ENCODE peak calls at places on chromosomes 3 and 15, in eight cellular contexts. S is iPS-NIHi11, A is MV-4-11, Q is tibial artery, M is SK-MEL-5, B is C1 segment of cervical spinal cord, E is midbrain, C is activated gamma-delta T cell treated with Interleukin-2 at 50 U/mL for 16 hours. Y is an unnamed sample.

GRCh38 chr3:140629351-140630137 is 48.3 kb upstream of the TRIM42 start:
- DNase-seq in C (no peak), Q (no peak), B (no peak), S (no peak), M (peak), A (no peak), E (no peak), Y (no peak)

GRCh38 chr15:48928877-48929538 is 34.7 kb downstream of the SHC4 start:
- DNase-seq in E (no peak), M (no peak), Q (no peak), A (peak), C (no peak), S (no peak), B (no peak), Y (no peak)

GRCh38 chr15:90716976-90717821 is at the start of gene BLM:
- DNase-seq in A (peak), E (peak), C (peak), B (peak), M (peak), Q (peak), S (peak), Y (peak)

GRCh38 chr3:120678331-120678845 is 3.7 kb downstream of the HGD start:
- DNase-seq in A (peak), B (no peak), Q (peak), C (no peak), S (peak), M (peak), E (peak), Y (peak)

GRCh38 chr3:183699238-183699947 is 1.8 kb downstream of the YEATS2 start:
- DNase-seq in M (no peak), E (no peak), S (no peak), B (no peak), A (peak), C (no peak), Q (no peak), Y (peak)

GRCh38 chr15:22917556-22917955 is 62.6 kb downstream of the CYFIP1 start:
- DNase-seq in C (no peak), A (no peak), B (no peak), M (no peak), S (no peak), E (no peak), Q (no peak), Y (no peak)

GRCh38 chr15:60006808-60007346 is 2.8 kb downstream of the FOXB1 start:
- DNase-seq in M (no peak), Q (no peak), A (no peak), S (no peak), C (no peak), B (no peak), E (no peak), Y (peak)

GRCh38 chr3:123605789-123606234 is 21.0 kb upstream of the HACD2 start:
- DNase-seq in Q (no peak), E (no peak), S (peak), B (no peak), C (no peak), A (no peak), M (peak), Y (peak)

GRCh38 chr15:78763111-78763795 is 48.0 kb downstream of the ADAMTS7 start:
- DNase-seq in A (no peak), E (no peak), S (no peak), M (no peak), B (no peak), Q (no peak), C (no peak), Y (peak)

GRCh38 chr3:66593978-66594377 is 93.2 kb upstream of the LRIG1 start:
- DNase-seq in C (no peak), B (no peak), E (no peak), Q (no peak), S (no peak), M (no peak), A (no peak), Y (no peak)

GRCh38 chr15:53193149-53193548 is 403.0 kb upstream of the ONECUT1 start:
- DNase-seq in Q (no peak), M (peak), B (no peak), C (no peak), S (peak), A (peak), E (no peak), Y (no peak)

GRCh38 chr3:122942937-122943827 is 84.4 kb downstream of the SEMA5B start:
- DNase-seq in S (peak), A (peak), E (peak), C (peak), Q (peak), B (no peak), M (peak), Y (peak)

GRCh38 chr3:118772036-118773030 is 262.3 kb downstream of the IGSF11 start:
- DNase-seq in M (no peak), B (no peak), C (no peak), E (no peak), Q (no peak), A (peak), S (peak), Y (no peak)

GRCh38 chr3:125622381-125622788 is 27.1 kb upstream of the OSBPL11 start:
- DNase-seq in E (peak), M (no peak), Q (peak), A (no peak), B (no peak), C (no peak), S (no peak), Y (no peak)

GRCh38 chr3:42690766-42691680 is 5.7 kb downstream of the KLHL40 start:
- DNase-seq in C (no peak), B (no peak), A (no peak), E (peak), M (no peak), S (no peak), Q (peak), Y (no peak)

GRCh38 chr15:85443593-85444328 is 63.4 kb downstream of the AKAP13 start:
- DNase-seq in A (peak), M (peak), B (no peak), Q (no peak), C (no peak), S (peak), E (no peak), Y (peak)

GRCh38 chr3:13843351-13843750 is 36.5 kb downstream of the WNT7A start:
- DNase-seq in C (no peak), Q (no peak), E (no peak), A (no peak), S (no peak), M (no peak), B (no peak), Y (no peak)

GRCh38 chr3:172294238-172294806 is 153.9 kb downstream of the GHSR start:
- DNase-seq in C (no peak), S (no peak), A (peak), Q (no peak), E (no peak), B (no peak), M (no peak), Y (no peak)

GRCh38 chr3:5197470-5198312 is 10.2 kb downstream of the EDEM1 start:
- DNase-seq in S (no peak), Q (no peak), C (peak), B (no peak), E (no peak), M (no peak), A (peak), Y (no peak)

GRCh38 chr3:166291510-166291909 is 454.3 kb upstream of the BCHE start:
- DNase-seq in M (no peak), Q (no peak), S (no peak), C (no peak), E (no peak), A (no peak), B (no peak), Y (peak)

GRCh38 chr3:48898383-48899234 is at the start of gene SLC25A20:
- DNase-seq in E (peak), S (peak), A (peak), M (peak), B (peak), Q (peak), C (peak), Y (peak)

GRCh38 chr3:119681279-119681678 is 4.1 kb upstream of the COX17 start:
- DNase-seq in E (no peak), B (no peak), Q (no peak), C (no peak), S (no peak), A (peak), M (peak), Y (peak)

GRCh38 chr3:155382396-155383042 is 89.0 kb upstream of the STRIT1 start:
- DNase-seq in C (no peak), E (peak), B (no peak), A (peak), M (peak), Q (peak), S (peak), Y (peak)

GRCh38 chr3:115581347-115582135 is 41.8 kb upstream of the GAP43 start:
- DNase-seq in E (no peak), S (no peak), Q (no peak), M (no peak), C (no peak), B (no peak), A (no peak), Y (peak)

GRCh38 chr3:195247086-195247862 is 23.7 kb downstream of the XXYLT1 start:
- DNase-seq in B (no peak), S (no peak), A (no peak), Q (no peak), C (no peak), E (no peak), M (no peak), Y (no peak)

GRCh38 chr15:79970921-79971434 is at the start of gene BCL2A1:
- DNase-seq in E (no peak), B (no peak), Q (no peak), C (peak), S (no peak), M (peak), A (peak), Y (no peak)

GRCh38 chr3:125123906-125124305 is 68.1 kb upstream of the HEG1 start:
- DNase-seq in Q (no peak), C (no peak), S (no peak), E (no peak), B (no peak), M (no peak), A (no peak), Y (peak)

GRCh38 chr15:89770041-89770440 is 6.1 kb upstream of the MESP2 start:
- DNase-seq in A (no peak), C (no peak), S (no peak), E (no peak), Q (no peak), M (no peak), B (no peak), Y (no peak)